ENCODE peak calls at places on chromosome 17, in six cellular contexts. T is T-helper 2 cell, L is fibroblast of the aortic adventitia, F is IMR-90, A is thoracic aorta, K is adrenal gland. Q is an unnamed sample.

GRCh38 chr17:80611831-80612230 is 67.2 kb downstream of the RPTOR start:
- DNase-seq in T (no peak), L (peak), F (no peak), A (no peak), K (no peak), Q (no peak)

GRCh38 chr17:231966-232807 is 50.7 kb upstream of the DOC2B start:
- DNase-seq in T (no peak), L (no peak), F (no peak), A (no peak), K (peak), Q (peak)

GRCh38 chr17:7922499-7923289 is 6.6 kb upstream of the RNF227 start:
- DNase-seq in T (peak), L (peak), F (peak), A (peak), K (peak), Q (peak)

GRCh38 chr17:17535957-17536356 is 39.8 kb upstream of the RASD1 start:
- DNase-seq in T (no peak), L (no peak), F (peak), A (peak), K (peak), Q (peak)

GRCh38 chr17:15931394-15931793 is 13.5 kb upstream of the ADORA2B start:
- DNase-seq in T (no peak), L (no peak), F (no peak), A (no peak), K (no peak), Q (no peak)

GRCh38 chr17:2347805-2348685 is 10.7 kb downstream of the SGSM2 start:
- DNase-seq in T (no peak), L (peak), F (peak), A (no peak), K (peak), Q (no peak)

GRCh38 chr17:80892900-80893603 is 98.6 kb upstream of the CHMP6 start:
- DNase-seq in T (peak), L (peak), F (peak), A (peak), K (peak), Q (no peak)

GRCh38 chr17:15392326-15392739 is 50.9 kb upstream of the TEKT3 start:
- DNase-seq in T (no peak), L (peak), F (peak), A (no peak), K (no peak), Q (peak)

GRCh38 chr17:61554209-61554608 is 36.8 kb downstream of the NACA2 start:
- DNase-seq in T (no peak), L (no peak), F (no peak), A (no peak), K (no peak), Q (no peak)

GRCh38 chr17:5772720-5773119 is 188.4 kb upstream of the NLRP1 start:
- DNase-seq in T (no peak), L (peak), F (peak), A (no peak), K (no peak), Q (no peak)

GRCh38 chr17:17394494-17394893 is 82.3 kb upstream of the MED9 start:
- DNase-seq in T (no peak), L (no peak), F (no peak), A (no peak), K (no peak), Q (no peak)

GRCh38 chr17:77436058-77436442 is 295.3 kb downstream of the SEC14L1 start:
- DNase-seq in T (no peak), L (peak), F (peak), A (no peak), K (peak), Q (peak)

GRCh38 chr17:75814900-75815373 is 29.3 kb downstream of the UNC13D start:
- DNase-seq in T (no peak), L (peak), F (peak), A (no peak), K (peak), Q (no peak)

GRCh38 chr17:81537856-81538555 is 9.8 kb downstream of the FSCN2 start:
- DNase-seq in T (no peak), L (no peak), F (no peak), A (no peak), K (no peak), Q (no peak)

GRCh38 chr17:58091024-58091567 is 7.9 kb downstream of the DYNLL2 start:
- DNase-seq in T (no peak), L (no peak), F (no peak), A (no peak), K (no peak), Q (no peak)

GRCh38 chr17:42866631-42867575 is 15.9 kb downstream of the AOC3 start:
- DNase-seq in T (no peak), L (no peak), F (no peak), A (no peak), K (no peak), Q (no peak)

GRCh38 chr17:32483451-32484019 is 3.3 kb upstream of the CDK5R1 start:
- DNase-seq in T (no peak), L (peak), F (peak), A (no peak), K (peak), Q (peak)

GRCh38 chr17:29018788-29019474 is 13.1 kb upstream of the SEZ6 start:
- DNase-seq in T (no peak), L (no peak), F (no peak), A (no peak), K (no peak), Q (no peak)

GRCh38 chr17:5694507-5694906 is 110.2 kb upstream of the NLRP1 start:
- DNase-seq in T (no peak), L (no peak), F (no peak), A (no peak), K (no peak), Q (no peak)

GRCh38 chr17:29526322-29526721 is 40.5 kb downstream of the ABHD15 start:
- DNase-seq in T (no peak), L (no peak), F (no peak), A (no peak), K (no peak), Q (no peak)

GRCh38 chr17:63278731-63279442 is 167.2 kb downstream of the CYB561 start:
- DNase-seq in T (no peak), L (no peak), F (no peak), A (no peak), K (no peak), Q (no peak)

GRCh38 chr17:28252436-28252835 is 66.6 kb upstream of the TMEM97 start:
- DNase-seq in T (no peak), L (peak), F (peak), A (no peak), K (no peak), Q (no peak)

GRCh38 chr17:57957120-57957850 is 2.1 kb upstream of the CUEDC1 start:
- DNase-seq in T (no peak), L (no peak), F (no peak), A (no peak), K (no peak), Q (no peak)

GRCh38 chr17:75693500-75694481 is 26.7 kb downstream of the SAP30BP start:
- DNase-seq in T (no peak), L (peak), F (peak), A (no peak), K (peak), Q (peak)

GRCh38 chr17:61149862-61150362 is 249.7 kb upstream of the TBX2 start:
- DNase-seq in T (no peak), L (no peak), F (no peak), A (no peak), K (no peak), Q (no peak)

GRCh38 chr17:45308016-45308365 is 8.8 kb downstream of the MAP3K14 start:
- DNase-seq in T (no peak), L (no peak), F (no peak), A (no peak), K (no peak), Q (no peak)

GRCh38 chr17:62892870-62893338 is 73.1 kb upstream of the TANC2 start:
- DNase-seq in T (peak), L (peak), F (peak), A (no peak), K (peak), Q (peak)

GRCh38 chr17:31388351-31388750 is 3.1 kb upstream of the RAB11FIP4 start:
- DNase-seq in T (no peak), L (no peak), F (no peak), A (no peak), K (no peak), Q (no peak)

GRCh38 chr17:632551-632950 is 82.1 kb downstream of the VPS53 start:
- DNase-seq in T (no peak), L (peak), F (no peak), A (no peak), K (no peak), Q (no peak)

GRCh38 chr17:82668631-82669099 is 20.4 kb upstream of the WDR45B start:
- DNase-seq in T (no peak), L (peak), F (peak), A (no peak), K (no peak), Q (peak)